ENCODE peak calls at places on chromosomes 3 and 15, in seven cellular contexts. One of them, this sample, is unnamed.

GRCh38 chr3:168574455-168575158 is 478.9 kb upstream of the GOLIM4 start:
- DNase-seq in A549: no peak
- DNase-seq in tibial nerve: no peak
- DNase-seq in HepG2: peak; percentile 20
- DNase-seq in sigmoid colon: no peak
- DNase-seq in ovary: no peak
- DNase-seq in SK-N-SH: no peak
- DNase-seq in this sample: no peak

GRCh38 chr15:85840079-85840801 is 45.5 kb upstream of the KLHL25 start:
- DNase-seq in A549: peak; percentile 90
- DNase-seq in tibial nerve: peak; percentile 67
- DNase-seq in HepG2: peak; percentile 85
- DNase-seq in sigmoid colon: peak; percentile 89
- DNase-seq in ovary: peak; percentile 76
- DNase-seq in SK-N-SH: peak; percentile 91
- DNase-seq in this sample: peak; percentile 96

GRCh38 chr3:61871646-61872045 is 310.3 kb downstream of the PTPRG start:
- DNase-seq in A549: no peak
- DNase-seq in tibial nerve: no peak
- DNase-seq in HepG2: no peak
- DNase-seq in sigmoid colon: no peak
- DNase-seq in ovary: no peak
- DNase-seq in SK-N-SH: no peak
- DNase-seq in this sample: no peak

GRCh38 chr15:78374436-78375393 is 34.6 kb downstream of the CRABP1 start:
- DNase-seq in A549: peak; percentile 87
- DNase-seq in tibial nerve: no peak
- DNase-seq in HepG2: peak; percentile 90
- DNase-seq in sigmoid colon: no peak
- DNase-seq in ovary: no peak
- DNase-seq in SK-N-SH: no peak
- DNase-seq in this sample: peak; percentile 88

GRCh38 chr3:65836047-65836446 is 202.7 kb downstream of the MAGI1 start:
- DNase-seq in A549: no peak
- DNase-seq in tibial nerve: no peak
- DNase-seq in HepG2: no peak
- DNase-seq in sigmoid colon: no peak
- DNase-seq in ovary: no peak
- DNase-seq in SK-N-SH: no peak
- DNase-seq in this sample: no peak

GRCh38 chr3:72380193-72380592 is 468.1 kb downstream of the SHQ1 start:
- DNase-seq in A549: no peak
- DNase-seq in tibial nerve: no peak
- DNase-seq in HepG2: no peak
- DNase-seq in sigmoid colon: no peak
- DNase-seq in ovary: no peak
- DNase-seq in SK-N-SH: no peak
- DNase-seq in this sample: no peak

GRCh38 chr3:139128803-139129202 is 84.1 kb upstream of the PRR23C start:
- DNase-seq in A549: no peak
- DNase-seq in tibial nerve: no peak
- DNase-seq in HepG2: no peak
- DNase-seq in sigmoid colon: no peak
- DNase-seq in ovary: no peak
- DNase-seq in SK-N-SH: no peak
- DNase-seq in this sample: no peak

GRCh38 chr3:158775801-158776399 is 26.0 kb upstream of the MFSD1 start:
- DNase-seq in A549: peak; percentile 39
- DNase-seq in tibial nerve: no peak
- DNase-seq in HepG2: peak; percentile 28
- DNase-seq in sigmoid colon: no peak
- DNase-seq in ovary: no peak
- DNase-seq in SK-N-SH: no peak
- DNase-seq in this sample: no peak

GRCh38 chr15:75760689-75761435 is 48.2 kb upstream of the CSPG4 start:
- DNase-seq in A549: no peak
- DNase-seq in tibial nerve: no peak
- DNase-seq in HepG2: no peak
- DNase-seq in sigmoid colon: no peak
- DNase-seq in ovary: no peak
- DNase-seq in SK-N-SH: no peak
- DNase-seq in this sample: no peak

GRCh38 chr3:187014417-187014864 is 84.1 kb downstream of the ST6GAL1 start:
- DNase-seq in A549: no peak
- DNase-seq in tibial nerve: no peak
- DNase-seq in HepG2: no peak
- DNase-seq in sigmoid colon: no peak
- DNase-seq in ovary: no peak
- DNase-seq in SK-N-SH: no peak
- DNase-seq in this sample: no peak

GRCh38 chr3:42266085-42266484 is at the start of gene CCK:
- DNase-seq in A549: no peak
- DNase-seq in tibial nerve: no peak
- DNase-seq in HepG2: no peak
- DNase-seq in sigmoid colon: no peak
- DNase-seq in ovary: no peak
- DNase-seq in SK-N-SH: no peak
- DNase-seq in this sample: no peak

GRCh38 chr15:77032647-77033416 is 37.9 kb downstream of the PSTPIP1 start:
- DNase-seq in A549: no peak
- DNase-seq in tibial nerve: no peak
- DNase-seq in HepG2: no peak
- DNase-seq in sigmoid colon: peak; percentile 50
- DNase-seq in ovary: no peak
- DNase-seq in SK-N-SH: peak; percentile 24
- DNase-seq in this sample: peak; percentile 7

GRCh38 chr3:142029052-142029642 is 120.2 kb downstream of the TFDP2 start:
- DNase-seq in A549: no peak
- DNase-seq in tibial nerve: no peak
- DNase-seq in HepG2: no peak
- DNase-seq in sigmoid colon: no peak
- DNase-seq in ovary: no peak
- DNase-seq in SK-N-SH: peak; percentile 11
- DNase-seq in this sample: no peak

GRCh38 chr15:87672309-87672897 is 584.1 kb downstream of the NTRK3 start:
- DNase-seq in A549: peak; percentile 24
- DNase-seq in tibial nerve: peak; percentile 45
- DNase-seq in HepG2: no peak
- DNase-seq in sigmoid colon: no peak
- DNase-seq in ovary: no peak
- DNase-seq in SK-N-SH: peak; percentile 27
- DNase-seq in this sample: no peak

GRCh38 chr3:181521831-181522230 is 189.9 kb upstream of the SOX2 start:
- DNase-seq in A549: no peak
- DNase-seq in tibial nerve: no peak
- DNase-seq in HepG2: no peak
- DNase-seq in sigmoid colon: no peak
- DNase-seq in ovary: no peak
- DNase-seq in SK-N-SH: no peak
- DNase-seq in this sample: no peak

GRCh38 chr3:190840146-190840545 is 22.3 kb downstream of the GMNC start:
- DNase-seq in A549: no peak
- DNase-seq in tibial nerve: no peak
- DNase-seq in HepG2: no peak
- DNase-seq in sigmoid colon: no peak
- DNase-seq in ovary: no peak
- DNase-seq in SK-N-SH: no peak
- DNase-seq in this sample: no peak

GRCh38 chr3:172666873-172667694 is 43.8 kb downstream of the NCEH1 start:
- DNase-seq in A549: peak; percentile 81
- DNase-seq in tibial nerve: peak; percentile 94
- DNase-seq in HepG2: peak; percentile 82
- DNase-seq in sigmoid colon: peak; percentile 85
- DNase-seq in ovary: peak; percentile 76
- DNase-seq in SK-N-SH: peak; percentile 62
- DNase-seq in this sample: peak; percentile 86

DNA sequence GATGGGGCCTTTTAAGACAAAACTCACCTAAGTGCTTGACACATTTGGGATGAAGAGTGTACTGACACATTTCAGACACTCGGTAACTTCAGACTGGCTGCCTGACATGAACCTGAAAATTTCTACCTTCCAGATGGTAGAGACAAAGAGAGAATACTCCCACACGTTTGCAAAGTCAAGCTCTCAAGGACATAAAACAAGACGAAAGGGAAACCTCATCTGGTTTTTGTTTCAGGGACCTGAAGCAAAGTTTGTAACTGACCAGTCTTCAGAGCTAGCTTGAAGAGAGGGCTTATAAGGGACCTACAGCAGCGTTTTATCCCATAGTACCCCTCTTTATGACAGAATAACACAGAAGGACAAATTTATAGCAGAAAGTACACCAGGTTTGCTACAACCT is 41.9 kb downstream of the ZNF621 start:
- DNase-seq in A549: no peak
- DNase-seq in tibial nerve: no peak
- DNase-seq in HepG2: no peak
- DNase-seq in sigmoid colon: no peak
- DNase-seq in ovary: no peak
- DNase-seq in SK-N-SH: no peak
- DNase-seq in this sample: no peak
- TF ChIP-seq EP300 in A549: no peak
- TF ChIP-seq EP300 in tibial nerve: no peak
- TF ChIP-seq EP300 in HepG2: no peak
- TF ChIP-seq EP300 in sigmoid colon: no peak
- TF ChIP-seq EP300 in ovary: no peak
- TF ChIP-seq EP300 in SK-N-SH: no peak
- TF ChIP-seq EP300 in this sample: no peak

GRCh38 chr3:77529522-77529921 is 489.6 kb downstream of the ROBO2 start:
- DNase-seq in A549: no peak
- DNase-seq in tibial nerve: no peak
- DNase-seq in HepG2: no peak
- DNase-seq in sigmoid colon: no peak
- DNase-seq in ovary: no peak
- DNase-seq in SK-N-SH: no peak
- DNase-seq in this sample: no peak
- TF ChIP-seq EP300 in A549: no peak
- TF ChIP-seq EP300 in tibial nerve: no peak
- TF ChIP-seq EP300 in HepG2: no peak
- TF ChIP-seq EP300 in sigmoid colon: no peak
- TF ChIP-seq EP300 in ovary: no peak
- TF ChIP-seq EP300 in SK-N-SH: no peak
- TF ChIP-seq EP300 in this sample: no peak

DNA sequence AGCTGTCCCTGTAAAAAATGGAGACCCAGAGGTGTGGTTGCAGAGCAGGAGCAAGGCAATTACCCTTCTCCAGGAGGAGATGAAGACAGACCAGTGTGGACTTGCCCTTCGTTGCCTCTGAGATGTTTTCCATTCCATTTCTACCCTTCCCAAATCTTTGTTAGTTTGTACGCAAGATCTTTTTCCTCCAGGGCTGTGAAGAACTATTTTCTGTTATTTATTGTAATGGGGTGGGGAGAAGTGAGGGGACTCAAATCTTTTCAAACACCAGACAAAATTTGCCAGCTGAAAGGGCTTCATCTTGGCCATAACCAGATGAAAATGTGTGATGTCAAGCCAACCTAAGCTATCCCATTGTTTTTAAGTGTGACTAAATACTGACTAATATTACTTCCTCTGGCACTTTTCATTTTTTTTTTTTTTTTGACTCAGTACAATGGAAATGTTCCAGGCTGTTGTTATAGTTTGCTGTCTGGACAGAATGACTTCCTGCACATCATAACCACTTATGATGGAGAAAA is 271.3 kb upstream of the TPRG1 start:
- DNase-seq in A549: peak; percentile 4
- DNase-seq in tibial nerve: no peak
- DNase-seq in HepG2: no peak
- DNase-seq in sigmoid colon: no peak
- DNase-seq in ovary: no peak
- DNase-seq in SK-N-SH: no peak
- DNase-seq in this sample: no peak
- TF ChIP-seq EP300 in A549: no peak
- TF ChIP-seq EP300 in tibial nerve: peak; percentile 19
- TF ChIP-seq EP300 in HepG2: no peak
- TF ChIP-seq EP300 in sigmoid colon: no peak
- TF ChIP-seq EP300 in ovary: no peak
- TF ChIP-seq EP300 in SK-N-SH: no peak
- TF ChIP-seq EP300 in this sample: no peak

GRCh38 chr3:128578346-128578745 is 72.3 kb downstream of the RPN1 start:
- DNase-seq in A549: no peak
- DNase-seq in tibial nerve: no peak
- DNase-seq in HepG2: no peak
- DNase-seq in sigmoid colon: no peak
- DNase-seq in ovary: no peak
- DNase-seq in SK-N-SH: no peak
- DNase-seq in this sample: no peak

GRCh38 chr3:128575777-128576176 is 74.8 kb downstream of the RPN1 start:
- DNase-seq in A549: no peak
- DNase-seq in tibial nerve: no peak
- DNase-seq in HepG2: no peak
- DNase-seq in sigmoid colon: no peak
- DNase-seq in ovary: no peak
- DNase-seq in SK-N-SH: no peak
- DNase-seq in this sample: no peak

GRCh38 chr3:128579927-128580326 is 70.7 kb downstream of the RPN1 start:
- DNase-seq in A549: peak; percentile 21
- DNase-seq in tibial nerve: no peak
- DNase-seq in HepG2: no peak
- DNase-seq in sigmoid colon: no peak
- DNase-seq in ovary: no peak
- DNase-seq in SK-N-SH: no peak
- DNase-seq in this sample: no peak

GRCh38 chr3:128576290-128576689 is 74.3 kb downstream of the RPN1 start:
- DNase-seq in A549: no peak
- DNase-seq in tibial nerve: no peak
- DNase-seq in HepG2: no peak
- DNase-seq in sigmoid colon: no peak
- DNase-seq in ovary: no peak
- DNase-seq in SK-N-SH: no peak
- DNase-seq in this sample: no peak

DNA sequence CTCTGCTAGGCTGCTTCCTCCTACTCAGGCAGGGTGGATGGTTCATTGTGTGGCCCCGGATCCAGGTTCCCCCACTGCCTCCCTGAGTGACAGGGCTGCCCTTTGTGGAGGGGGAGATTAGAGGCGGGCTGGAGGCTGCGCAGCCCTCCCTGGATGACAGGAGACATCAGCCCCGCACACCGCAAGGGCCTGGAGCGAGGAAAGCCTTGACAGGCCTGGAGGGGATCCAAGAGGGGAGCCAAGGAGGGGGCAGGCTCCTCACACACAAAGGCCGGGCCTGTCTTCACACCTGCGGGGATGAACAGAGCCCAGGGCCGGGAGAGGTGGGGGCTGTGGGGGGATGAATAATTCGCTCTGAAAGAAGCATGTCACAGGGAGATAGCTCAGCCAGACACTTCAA is 72.9 kb downstream of the RPN1 start:
- DNase-seq in A549: no peak
- DNase-seq in tibial nerve: no peak
- DNase-seq in HepG2: no peak
- DNase-seq in sigmoid colon: no peak
- DNase-seq in ovary: no peak
- DNase-seq in SK-N-SH: no peak
- DNase-seq in this sample: no peak
- TF ChIP-seq EP300 in A549: no peak
- TF ChIP-seq EP300 in tibial nerve: no peak
- TF ChIP-seq EP300 in HepG2: no peak
- TF ChIP-seq EP300 in sigmoid colon: no peak
- TF ChIP-seq EP300 in ovary: no peak
- TF ChIP-seq EP300 in SK-N-SH: no peak
- TF ChIP-seq EP300 in this sample: no peak

This sample was measured in transverse colon.